ENCODE peak calls at places on chromosome 19, in four cellular contexts. K, C, M and V are unnamed samples.

GRCh38 chr19:29671393-29672076 is 6.3 kb downstream of the PLEKHF1 start:
- DNase-seq in K (no peak), C (peak; percentile 72), M (peak; percentile 71), V (peak; percentile 86)

GRCh38 chr19:14019100-14019499 is 8.8 kb upstream of the RLN3 start:
- DNase-seq in C (no peak), K (no peak), M (no peak), V (no peak)

GRCh38 chr19:54155694-54156093 is 3.8 kb downstream of the LENG1 start:
- DNase-seq in K (no peak), M (peak; percentile 38), C (no peak), V (no peak)

GRCh38 chr19:18543814-18544475 is 572 bp upstream of the FKBP8 start:
- DNase-seq in K (no peak), C (peak; percentile 67), M (peak; percentile 75), V (peak; percentile 74)

GRCh38 chr19:44758596-44758995 is 10.1 kb downstream of the BCL3 start:
- DNase-seq in M (peak; percentile 34), C (no peak), K (no peak), V (no peak)

GRCh38 chr19:38224014-38224862 is at the start of gene DPF1:
- DNase-seq in M (peak; percentile 59), C (peak; percentile 64), K (no peak), V (peak; percentile 55)

GRCh38 chr19:54190942-54191670 is at the start of gene TSEN34:
- DNase-seq in M (peak; percentile 92), K (no peak), C (peak; percentile 82), V (peak; percentile 84)

GRCh38 chr19:55212447-55212846 is 3.1 kb upstream of the PTPRH start:
- DNase-seq in K (no peak), C (no peak), M (peak; percentile 75), V (no peak)

GRCh38 chr19:6925801-6926751 is 38.7 kb downstream of the ADGRE1 start:
- DNase-seq in M (no peak), K (no peak), C (no peak), V (no peak)

GRCh38 chr19:7869453-7869909 is 4.7 kb downstream of the PRR36 start:
- DNase-seq in K (no peak), M (peak; percentile 86), C (peak; percentile 40), V (peak; percentile 51)

GRCh38 chr19:46288896-46289588 is 7.8 kb upstream of the HIF3A start:
- DNase-seq in M (no peak), C (peak; percentile 98), K (no peak), V (peak; percentile 97)

GRCh38 chr19:17391371-17392151 is 2.4 kb downstream of the CCDC194 start:
- DNase-seq in C (no peak), M (no peak), K (no peak), V (no peak)

GRCh38 chr19:24052811-24053210 is 34.2 kb upstream of the ZNF254 start:
- DNase-seq in C (peak; percentile 42), M (no peak), K (no peak), V (peak; percentile 47)

GRCh38 chr19:51002542-51003311 is 1.3 kb upstream of the KLK8 start:
- DNase-seq in M (no peak), K (no peak), C (no peak), V (no peak)

GRCh38 chr19:3245050-3245449 is 20.6 kb downstream of the CELF5 start:
- DNase-seq in M (no peak), C (no peak), K (no peak), V (no peak)

GRCh38 chr19:39070888-39071287 is 13.3 kb upstream of the ACP7 start:
- DNase-seq in K (no peak), M (no peak), C (no peak), V (peak; percentile 49)

GRCh38 chr19:29271341-29271740 is 58.4 kb upstream of the UQCRFS1 start:
- DNase-seq in C (no peak), K (no peak), M (no peak), V (no peak)

GRCh38 chr19:50793558-50794065 is 3.4 kb downstream of the ACP4 start:
- DNase-seq in M (no peak), C (no peak), K (no peak), V (no peak)

GRCh38 chr19:43591904-43592772 is 3.8 kb downstream of the IRGQ start:
- DNase-seq in C (no peak), M (no peak), K (no peak), V (no peak)

GRCh38 chr19:17340871-17341357 is 3.6 kb downstream of the GTPBP3 start:
- DNase-seq in M (peak; percentile 59), K (no peak), C (no peak), V (no peak)

GRCh38 chr19:42601811-42602443 is 7.2 kb upstream of the CEACAM8 start:
- DNase-seq in C (peak; percentile 46), K (no peak), M (no peak), V (peak; percentile 50)

GRCh38 chr19:55383279-55383788 is 758 bp downstream of the TMEM238 start:
- DNase-seq in C (no peak), K (no peak), M (no peak), V (no peak)

GRCh38 chr19:55027472-55028337 is 10.4 kb downstream of the GP6 start:
- DNase-seq in M (no peak), K (no peak), C (no peak), V (peak; percentile 4)

GRCh38 chr19:50772408-50773311 is 2.4 kb downstream of the GPR32 start:
- DNase-seq in K (no peak), M (no peak), C (peak; percentile 42), V (peak; percentile 28)

GRCh38 chr19:402786-403185 is 6.2 kb downstream of the C2CD4C start:
- DNase-seq in C (no peak), M (no peak), K (no peak), V (no peak)

GRCh38 chr19:50705422-50706019 is 14.1 kb downstream of the SHANK1 start:
- DNase-seq in K (no peak), C (peak; percentile 80), M (no peak), V (peak; percentile 65)

GRCh38 chr19:7004313-7004931 is 16.8 kb downstream of the MBD3L2B start:
- DNase-seq in K (no peak), C (no peak), M (no peak), V (no peak)

DNA sequence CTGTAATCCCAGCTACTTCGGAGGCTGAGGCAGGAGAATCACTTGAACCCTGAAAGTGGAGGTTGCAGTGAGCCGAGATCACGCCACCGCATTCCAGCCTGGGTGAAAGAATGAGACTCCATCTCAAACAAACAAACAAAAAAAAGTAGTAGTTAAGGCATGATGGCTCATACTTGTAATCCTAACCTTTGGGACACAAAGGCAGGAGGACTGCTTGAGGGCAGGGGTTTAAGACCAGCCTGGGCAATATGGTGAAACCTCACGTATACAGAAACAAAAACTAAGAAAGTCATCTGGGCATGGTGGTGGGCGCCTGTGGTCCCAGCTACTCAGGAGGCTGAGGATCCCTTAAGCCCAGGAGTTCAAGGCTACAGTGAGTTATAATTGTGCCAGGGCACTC is 1.8 kb downstream of the DNMT1 start:
- DNase-seq in K (no peak), C (no peak), M (no peak), V (no peak)
- TF ChIP-seq CTCF in K (no peak), C (no peak), M (no peak), V (no peak)

GRCh38 chr19:49212302-49212701 is 54.7 kb downstream of the TRPM4 start:
- DNase-seq in C (peak; percentile 83), M (no peak), K (no peak), V (peak; percentile 52)
- H3K4me3 ChIP-seq in C (no peak overlapping the region), M (no peak overlapping the region), K (no peak overlapping the region), V (no peak overlapping the region)

DNA sequence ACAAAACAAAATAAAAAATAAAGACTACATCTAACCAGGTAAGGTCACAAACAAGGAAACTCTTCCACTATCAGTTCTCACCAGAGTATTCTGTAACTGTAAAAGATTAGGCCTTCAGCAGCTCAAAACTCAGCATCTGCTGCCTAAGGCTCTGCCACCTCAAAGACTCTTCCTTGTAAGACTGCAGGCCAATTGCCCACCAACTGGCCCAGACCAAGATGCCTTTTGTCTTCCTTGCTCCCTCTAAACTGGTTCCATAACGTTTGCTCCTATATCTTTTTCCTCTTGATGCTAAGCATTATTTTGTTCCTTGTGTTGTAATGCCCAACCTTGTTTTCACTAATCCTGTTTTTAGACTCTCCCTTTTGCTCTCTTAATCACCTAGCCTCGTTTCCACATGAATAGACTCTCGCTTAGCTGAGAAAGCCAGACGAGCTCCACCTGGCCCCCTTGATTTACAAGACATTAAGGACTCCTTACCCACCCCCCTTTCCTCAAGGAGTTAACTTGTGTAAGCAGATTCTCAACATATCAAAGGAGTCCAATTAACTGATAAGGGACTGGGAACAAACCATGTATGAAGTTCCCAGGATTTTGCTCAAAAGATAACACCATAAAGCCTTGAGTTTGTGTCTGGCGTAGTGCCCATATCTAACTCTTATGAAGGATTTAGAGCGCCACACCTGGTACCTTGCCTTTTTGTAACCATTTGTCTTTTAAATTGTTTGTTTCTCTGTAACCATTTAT is 1.5 kb downstream of the ZNF814 start:
- DNase-seq in C (peak; percentile 48), K (no peak), M (no peak), V (peak; percentile 39)
- TF ChIP-seq CTCF in C (no peak), K (no peak), M (no peak), V (no peak)

GRCh38 chr19:5829567-5830315 is 9.8 kb downstream of the FUT6 start:
- DNase-seq in C (no peak), K (no peak), M (no peak), V (no peak)
- H3K4me3 ChIP-seq in C (no peak overlapping the region), K (no peak overlapping the region), M (no peak overlapping the region), V (no peak overlapping the region)

DNA sequence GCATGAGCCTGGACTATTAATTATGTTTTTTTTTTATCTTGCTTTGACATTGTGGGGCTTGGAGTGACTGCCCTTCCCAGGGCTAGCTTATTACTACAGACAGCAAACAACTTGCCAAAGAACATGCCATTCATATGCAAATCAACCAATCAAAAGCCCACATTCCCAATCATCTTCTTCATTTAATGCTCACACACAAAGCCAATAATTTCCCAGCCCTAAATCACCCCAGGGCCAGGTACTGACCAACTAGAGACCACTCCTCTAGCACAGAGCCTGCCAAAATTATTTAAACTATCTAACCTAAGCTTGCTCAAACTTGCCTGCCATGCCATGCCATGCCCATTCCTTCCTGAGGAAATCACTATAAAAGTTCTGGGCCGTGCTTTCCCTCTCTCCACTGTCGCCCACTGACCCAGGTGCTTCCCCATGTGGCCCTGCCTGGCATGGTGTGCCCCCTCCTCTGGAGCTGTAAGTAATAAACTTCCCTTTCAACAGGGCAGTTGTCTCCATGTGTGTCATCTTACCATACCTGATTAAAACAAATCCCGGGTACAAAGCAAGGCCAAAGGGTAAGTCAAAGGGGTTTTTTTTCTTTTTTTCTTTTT is 15.7 kb downstream of the PBX4 start:
- DNase-seq in C (no peak), M (no peak), K (no peak), V (no peak)
- TF ChIP-seq CTCF in C (no peak), M (no peak), K (no peak), V (no peak)

DNA sequence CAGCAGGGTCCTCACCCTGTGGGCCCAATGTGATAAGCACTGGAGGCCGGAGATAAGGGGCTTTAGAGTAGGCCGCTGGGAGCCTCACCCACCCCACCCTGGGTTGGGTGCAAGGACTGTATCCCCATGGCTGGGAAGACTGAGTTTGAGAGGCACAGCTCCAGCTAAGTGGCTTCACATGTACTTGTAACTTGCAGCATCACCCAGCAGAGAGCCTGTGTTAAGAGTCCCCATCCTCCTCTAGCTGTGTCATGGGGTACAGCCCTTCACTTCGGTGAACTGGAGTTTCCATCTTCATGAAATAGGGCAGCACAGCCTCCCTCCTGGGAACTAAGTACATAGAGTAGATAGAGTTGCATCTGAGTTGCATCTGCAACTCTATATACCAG is 1.3 kb downstream of the PRDX2 start:
- DNase-seq in K (no peak), M (no peak), C (no peak), V (no peak)
- H3K4me3 ChIP-seq in K (peak overlapping the region; percentile 88), M (no peak overlapping the region), C (peak overlapping the region; percentile 86), V (peak overlapping the region; percentile 89)

DNA sequence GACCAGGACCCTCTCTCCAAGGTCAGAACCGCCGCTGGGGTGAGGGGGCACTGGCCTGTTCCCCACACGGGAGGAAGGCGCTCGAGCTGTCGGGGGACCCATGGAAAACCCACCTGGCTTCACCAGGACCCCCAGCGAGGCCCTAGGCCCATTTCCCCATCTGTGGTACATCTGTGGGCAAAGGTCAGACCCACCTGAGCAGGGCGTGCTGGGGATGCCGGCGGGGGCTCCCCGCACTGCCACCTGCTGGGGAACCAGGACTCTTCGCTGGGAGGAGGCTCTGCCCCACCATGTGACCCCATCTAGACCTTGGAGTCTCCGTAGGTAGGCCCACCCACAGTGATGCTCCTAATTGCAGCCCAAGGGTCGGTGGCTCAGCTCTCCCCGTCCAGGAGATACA is 511 bp downstream of the WDR88 start:
- DNase-seq in M (no peak), C (no peak), K (no peak), V (no peak)
- TF ChIP-seq CTCF in M (no peak), C (peak; percentile 31), K (peak; percentile 24), V (peak; percentile 44)